ENCODE peak calls at places on chromosome 9, in six cellular contexts. P is activated naive CD4-positive, alpha-beta T cell; A is CD4-positive, alpha-beta T cell; X is sciatic nerve; K is HS-5; V is neural progenitor cell. E is an unnamed sample.

GRCh38 chr9:114324492-114324891 is 1.6 kb downstream of the ORM1 start:
- DNase-seq in K (no peak), V (peak), X (no peak), P (no peak), A (no peak), E (no peak)

GRCh38 chr9:70963554-70963953 is 157.9 kb downstream of the TRPM3 start:
- DNase-seq in P (no peak), V (no peak), X (no peak), K (no peak), A (no peak), E (no peak)

GRCh38 chr9:20349568-20349967 is 272.7 kb downstream of the MLLT3 start:
- DNase-seq in P (no peak), K (no peak), V (no peak), X (no peak), A (no peak), E (no peak)

GRCh38 chr9:134204041-134204440 is 39.7 kb upstream of the RNU6ATAC start:
- DNase-seq in X (peak), P (no peak), V (no peak), A (no peak), K (no peak), E (no peak)

GRCh38 chr9:128244443-128245226 is 31.2 kb downstream of the GOLGA2 start:
- DNase-seq in V (peak), X (peak), P (no peak), A (no peak), K (peak), E (no peak)

GRCh38 chr9:111036946-111037743 is 1.1 kb downstream of the LPAR1 start:
- DNase-seq in A (no peak), V (peak), X (no peak), K (no peak), P (no peak), E (no peak)

GRCh38 chr9:113026200-113026599 is 14.2 kb upstream of the ZNF883 start:
- DNase-seq in P (no peak), V (no peak), A (no peak), X (no peak), K (no peak), E (no peak)

GRCh38 chr9:105401651-105402050 is 46.2 kb upstream of the FSD1L start:
- DNase-seq in A (no peak), V (peak), K (no peak), P (no peak), X (no peak), E (no peak)

GRCh38 chr9:123787411-123787810 is 142.5 kb downstream of the DENND1A start:
- DNase-seq in V (no peak), P (no peak), X (no peak), A (no peak), K (peak), E (no peak)

E was measured in activated T-helper 1 cell treated with anti-CD3 and anti-CD28 coated beads, Interleukin-2, amount 50 U/mL, for 16 hours.